ENCODE peak calls at places on chromosomes 3 and 15, in seven cellular contexts. One of them, this sample, is unnamed.

GRCh38 chr3:156702367-156702766 is 28.0 kb downstream of the TIPARP start:
- DNase-seq in neural progenitor cell: no peak
- DNase-seq in heart left ventricle: no peak
- DNase-seq in brain microvascular endothelial cell: no peak
- DNase-seq in D721Med: no peak
- DNase-seq in cardiac fibroblast: no peak
- DNase-seq in RWPE1: no peak
- DNase-seq in this sample: no peak

GRCh38 chr3:12288466-12289129 is at the start of gene PPARG:
- DNase-seq in neural progenitor cell: peak; percentile 68
- DNase-seq in heart left ventricle: peak; percentile 36
- DNase-seq in brain microvascular endothelial cell: no peak
- DNase-seq in D721Med: no peak
- DNase-seq in cardiac fibroblast: peak; percentile 68
- DNase-seq in RWPE1: no peak
- DNase-seq in this sample: no peak

GRCh38 chr3:153219147-153219546 is 57.1 kb downstream of the RAP2B start:
- DNase-seq in neural progenitor cell: no peak
- DNase-seq in heart left ventricle: no peak
- DNase-seq in brain microvascular endothelial cell: no peak
- DNase-seq in D721Med: no peak
- DNase-seq in cardiac fibroblast: no peak
- DNase-seq in RWPE1: no peak
- DNase-seq in this sample: peak; percentile 32

GRCh38 chr3:12380408-12380795 is 91.5 kb downstream of the PPARG start:
- DNase-seq in neural progenitor cell: no peak
- DNase-seq in heart left ventricle: no peak
- DNase-seq in brain microvascular endothelial cell: no peak
- DNase-seq in D721Med: no peak
- DNase-seq in cardiac fibroblast: no peak
- DNase-seq in RWPE1: no peak
- DNase-seq in this sample: no peak

GRCh38 chr15:51386960-51387698 is 45.7 kb downstream of the GLDN start:
- DNase-seq in neural progenitor cell: no peak
- DNase-seq in heart left ventricle: no peak
- DNase-seq in brain microvascular endothelial cell: no peak
- DNase-seq in D721Med: no peak
- DNase-seq in cardiac fibroblast: no peak
- DNase-seq in RWPE1: no peak
- DNase-seq in this sample: no peak

GRCh38 chr3:41853495-41853894 is 108.4 kb downstream of the ULK4 start:
- DNase-seq in neural progenitor cell: no peak
- DNase-seq in heart left ventricle: no peak
- DNase-seq in brain microvascular endothelial cell: no peak
- DNase-seq in D721Med: no peak
- DNase-seq in cardiac fibroblast: peak; percentile 50
- DNase-seq in RWPE1: no peak
- DNase-seq in this sample: peak; percentile 77

GRCh38 chr3:72791132-72791531 is 57.1 kb downstream of the SHQ1 start:
- DNase-seq in neural progenitor cell: no peak
- DNase-seq in heart left ventricle: no peak
- DNase-seq in brain microvascular endothelial cell: no peak
- DNase-seq in D721Med: no peak
- DNase-seq in cardiac fibroblast: peak; percentile 12
- DNase-seq in RWPE1: peak; percentile 1
- DNase-seq in this sample: no peak

GRCh38 chr3:113698891-113699465 is 2.5 kb upstream of the USF3 start:
- DNase-seq in neural progenitor cell: peak; percentile 21
- DNase-seq in heart left ventricle: no peak
- DNase-seq in brain microvascular endothelial cell: no peak
- DNase-seq in D721Med: no peak
- DNase-seq in cardiac fibroblast: peak; percentile 29
- DNase-seq in RWPE1: peak; percentile 11
- DNase-seq in this sample: no peak

GRCh38 chr15:82810863-82811421 is 1.5 kb downstream of the WHAMM start:
- DNase-seq in neural progenitor cell: no peak
- DNase-seq in heart left ventricle: no peak
- DNase-seq in brain microvascular endothelial cell: no peak
- DNase-seq in D721Med: no peak
- DNase-seq in cardiac fibroblast: peak; percentile 15
- DNase-seq in RWPE1: no peak
- DNase-seq in this sample: no peak

GRCh38 chr3:99925584-99925983 is 107.9 kb downstream of the CMSS1 start:
- DNase-seq in neural progenitor cell: no peak
- DNase-seq in heart left ventricle: peak; percentile 48
- DNase-seq in brain microvascular endothelial cell: peak; percentile 53
- DNase-seq in D721Med: no peak
- DNase-seq in cardiac fibroblast: peak; percentile 78
- DNase-seq in RWPE1: peak; percentile 30
- DNase-seq in this sample: peak; percentile 91

GRCh38 chr15:45551691-45552090 is 29.1 kb upstream of the SLC30A4 start:
- DNase-seq in neural progenitor cell: no peak
- DNase-seq in heart left ventricle: no peak
- DNase-seq in brain microvascular endothelial cell: no peak
- DNase-seq in D721Med: no peak
- DNase-seq in cardiac fibroblast: no peak
- DNase-seq in RWPE1: no peak
- DNase-seq in this sample: peak; percentile 10

GRCh38 chr3:192772495-192772894 is 45.2 kb upstream of the FGF12 start:
- DNase-seq in neural progenitor cell: peak; percentile 61
- DNase-seq in heart left ventricle: peak; percentile 29
- DNase-seq in brain microvascular endothelial cell: peak; percentile 54
- DNase-seq in D721Med: no peak
- DNase-seq in cardiac fibroblast: peak; percentile 25
- DNase-seq in RWPE1: peak; percentile 20
- DNase-seq in this sample: peak; percentile 12

DNA sequence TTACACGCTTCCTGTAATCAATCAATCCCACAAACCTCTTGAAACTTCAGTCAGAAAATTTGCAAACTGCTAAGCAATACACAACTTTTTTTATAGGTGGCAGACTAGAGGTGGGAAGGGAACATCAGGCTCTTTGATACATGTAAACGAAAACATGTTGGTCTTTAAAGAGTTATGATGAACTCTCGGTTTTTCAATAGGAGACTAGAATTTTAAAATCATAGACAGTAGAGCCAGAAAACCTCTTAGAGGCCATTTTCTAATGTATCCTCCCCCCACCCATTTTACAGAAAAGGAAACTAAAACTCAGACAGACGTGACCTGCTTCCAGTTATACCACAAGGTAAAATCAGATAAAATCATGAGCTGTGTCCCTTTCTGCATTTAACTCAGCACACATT is 179.1 kb upstream of the LPP start:
- DNase-seq in neural progenitor cell: no peak
- DNase-seq in heart left ventricle: no peak
- DNase-seq in brain microvascular endothelial cell: no peak
- DNase-seq in D721Med: no peak
- DNase-seq in cardiac fibroblast: no peak
- DNase-seq in RWPE1: no peak
- DNase-seq in this sample: no peak
- TF ChIP-seq CTCF in neural progenitor cell: no peak
- TF ChIP-seq CTCF in heart left ventricle: peak; percentile 14
- TF ChIP-seq CTCF in brain microvascular endothelial cell: peak; percentile 7
- TF ChIP-seq CTCF in D721Med: no peak
- TF ChIP-seq CTCF in cardiac fibroblast: peak; percentile 13
- TF ChIP-seq CTCF in RWPE1: no peak
- TF ChIP-seq CTCF in this sample: peak; percentile 18

GRCh38 chr15:101246824-101247745 is 4.8 kb downstream of the CHSY1 start:
- DNase-seq in neural progenitor cell: no peak
- DNase-seq in heart left ventricle: no peak
- DNase-seq in brain microvascular endothelial cell: no peak
- DNase-seq in D721Med: no peak
- DNase-seq in cardiac fibroblast: no peak
- DNase-seq in RWPE1: no peak
- DNase-seq in this sample: no peak
- TF ChIP-seq CTCF in neural progenitor cell: no peak
- TF ChIP-seq CTCF in heart left ventricle: no peak
- TF ChIP-seq CTCF in brain microvascular endothelial cell: no peak
- TF ChIP-seq CTCF in D721Med: no peak
- TF ChIP-seq CTCF in cardiac fibroblast: no peak
- TF ChIP-seq CTCF in RWPE1: no peak
- TF ChIP-seq CTCF in this sample: no peak

GRCh38 chr3:177906573-177907229 is 629.5 kb upstream of the KCNMB2 start:
- DNase-seq in neural progenitor cell: no peak
- DNase-seq in heart left ventricle: no peak
- DNase-seq in brain microvascular endothelial cell: no peak
- DNase-seq in D721Med: no peak
- DNase-seq in cardiac fibroblast: no peak
- DNase-seq in RWPE1: no peak
- DNase-seq in this sample: peak; percentile 44

GRCh38 chr3:177905173-177905894 is 630.9 kb upstream of the KCNMB2 start:
- DNase-seq in neural progenitor cell: no peak
- DNase-seq in heart left ventricle: no peak
- DNase-seq in brain microvascular endothelial cell: peak; percentile 83
- DNase-seq in D721Med: no peak
- DNase-seq in cardiac fibroblast: peak; percentile 89
- DNase-seq in RWPE1: no peak
- DNase-seq in this sample: peak; percentile 99

GRCh38 chr3:177904661-177905060 is 631.6 kb upstream of the KCNMB2 start:
- DNase-seq in neural progenitor cell: no peak
- DNase-seq in heart left ventricle: no peak
- DNase-seq in brain microvascular endothelial cell: peak; percentile 31
- DNase-seq in D721Med: no peak
- DNase-seq in cardiac fibroblast: peak; percentile 29
- DNase-seq in RWPE1: no peak
- DNase-seq in this sample: no peak

GRCh38 chr3:177905895-177906511 is 630.2 kb upstream of the KCNMB2 start:
- DNase-seq in neural progenitor cell: peak; percentile 21
- DNase-seq in heart left ventricle: no peak
- DNase-seq in brain microvascular endothelial cell: peak; percentile 79
- DNase-seq in D721Med: no peak
- DNase-seq in cardiac fibroblast: peak; percentile 86
- DNase-seq in RWPE1: peak; percentile 5
- DNase-seq in this sample: peak; percentile 90
- TF ChIP-seq CTCF in neural progenitor cell: no peak
- TF ChIP-seq CTCF in heart left ventricle: no peak
- TF ChIP-seq CTCF in brain microvascular endothelial cell: peak; percentile 38
- TF ChIP-seq CTCF in D721Med: no peak
- TF ChIP-seq CTCF in cardiac fibroblast: peak; percentile 39
- TF ChIP-seq CTCF in RWPE1: no peak
- TF ChIP-seq CTCF in this sample: peak; percentile 57

GRCh38 chr3:69180869-69181591 is 58.6 kb upstream of the LMOD3 start:
- DNase-seq in neural progenitor cell: no peak
- DNase-seq in heart left ventricle: no peak
- DNase-seq in brain microvascular endothelial cell: no peak
- DNase-seq in D721Med: no peak
- DNase-seq in cardiac fibroblast: no peak
- DNase-seq in RWPE1: no peak
- DNase-seq in this sample: no peak
- TF ChIP-seq CTCF in neural progenitor cell: no peak
- TF ChIP-seq CTCF in heart left ventricle: no peak
- TF ChIP-seq CTCF in brain microvascular endothelial cell: no peak
- TF ChIP-seq CTCF in D721Med: no peak
- TF ChIP-seq CTCF in cardiac fibroblast: no peak
- TF ChIP-seq CTCF in RWPE1: no peak
- TF ChIP-seq CTCF in this sample: no peak

GRCh38 chr15:57861805-57862586 is 155.5 kb downstream of the POLR2M start:
- DNase-seq in neural progenitor cell: no peak
- DNase-seq in heart left ventricle: no peak
- DNase-seq in brain microvascular endothelial cell: peak; percentile 77
- DNase-seq in D721Med: no peak
- DNase-seq in cardiac fibroblast: peak; percentile 66
- DNase-seq in RWPE1: peak; percentile 45
- DNase-seq in this sample: peak; percentile 84

GRCh38 chr15:57862761-57863160 is 156.2 kb downstream of the POLR2M start:
- DNase-seq in neural progenitor cell: no peak
- DNase-seq in heart left ventricle: no peak
- DNase-seq in brain microvascular endothelial cell: no peak
- DNase-seq in D721Med: no peak
- DNase-seq in cardiac fibroblast: no peak
- DNase-seq in RWPE1: no peak
- DNase-seq in this sample: no peak

GRCh38 chr15:57867970-57868791 is 161.7 kb downstream of the POLR2M start:
- DNase-seq in neural progenitor cell: no peak
- DNase-seq in heart left ventricle: no peak
- DNase-seq in brain microvascular endothelial cell: no peak
- DNase-seq in D721Med: no peak
- DNase-seq in cardiac fibroblast: no peak
- DNase-seq in RWPE1: no peak
- DNase-seq in this sample: no peak

GRCh38 chr15:57865294-57865693 is 158.8 kb downstream of the POLR2M start:
- DNase-seq in neural progenitor cell: no peak
- DNase-seq in heart left ventricle: no peak
- DNase-seq in brain microvascular endothelial cell: no peak
- DNase-seq in D721Med: no peak
- DNase-seq in cardiac fibroblast: no peak
- DNase-seq in RWPE1: peak; percentile 15
- DNase-seq in this sample: no peak

GRCh38 chr15:57866149-57866736 is 159.7 kb downstream of the POLR2M start:
- DNase-seq in neural progenitor cell: peak; percentile 67
- DNase-seq in heart left ventricle: peak; percentile 28
- DNase-seq in brain microvascular endothelial cell: peak; percentile 46
- DNase-seq in D721Med: no peak
- DNase-seq in cardiac fibroblast: peak; percentile 73
- DNase-seq in RWPE1: peak; percentile 60
- DNase-seq in this sample: peak; percentile 51
- TF ChIP-seq CTCF in neural progenitor cell: peak; percentile 72
- TF ChIP-seq CTCF in heart left ventricle: peak; percentile 70
- TF ChIP-seq CTCF in brain microvascular endothelial cell: peak; percentile 95
- TF ChIP-seq CTCF in D721Med: peak; percentile 67
- TF ChIP-seq CTCF in cardiac fibroblast: peak; percentile 94
- TF ChIP-seq CTCF in RWPE1: peak; percentile 89
- TF ChIP-seq CTCF in this sample: peak; percentile 87

GRCh38 chr3:114846779-114847178 is 300.3 kb downstream of the ZBTB20 start:
- DNase-seq in neural progenitor cell: no peak
- DNase-seq in heart left ventricle: no peak
- DNase-seq in brain microvascular endothelial cell: no peak
- DNase-seq in D721Med: no peak
- DNase-seq in cardiac fibroblast: no peak
- DNase-seq in RWPE1: no peak
- DNase-seq in this sample: no peak

GRCh38 chr3:114848087-114848486 is 299.0 kb downstream of the ZBTB20 start:
- DNase-seq in neural progenitor cell: no peak
- DNase-seq in heart left ventricle: no peak
- DNase-seq in brain microvascular endothelial cell: no peak
- DNase-seq in D721Med: no peak
- DNase-seq in cardiac fibroblast: no peak
- DNase-seq in RWPE1: no peak
- DNase-seq in this sample: no peak

GRCh38 chr3:114846252-114846651 is 300.8 kb downstream of the ZBTB20 start:
- DNase-seq in neural progenitor cell: no peak
- DNase-seq in heart left ventricle: no peak
- DNase-seq in brain microvascular endothelial cell: no peak
- DNase-seq in D721Med: no peak
- DNase-seq in cardiac fibroblast: no peak
- DNase-seq in RWPE1: no peak
- DNase-seq in this sample: no peak

GRCh38 chr3:114848643-114849350 is 298.3 kb downstream of the ZBTB20 start:
- DNase-seq in neural progenitor cell: no peak
- DNase-seq in heart left ventricle: no peak
- DNase-seq in brain microvascular endothelial cell: no peak
- DNase-seq in D721Med: no peak
- DNase-seq in cardiac fibroblast: no peak
- DNase-seq in RWPE1: no peak
- DNase-seq in this sample: no peak

DNA sequence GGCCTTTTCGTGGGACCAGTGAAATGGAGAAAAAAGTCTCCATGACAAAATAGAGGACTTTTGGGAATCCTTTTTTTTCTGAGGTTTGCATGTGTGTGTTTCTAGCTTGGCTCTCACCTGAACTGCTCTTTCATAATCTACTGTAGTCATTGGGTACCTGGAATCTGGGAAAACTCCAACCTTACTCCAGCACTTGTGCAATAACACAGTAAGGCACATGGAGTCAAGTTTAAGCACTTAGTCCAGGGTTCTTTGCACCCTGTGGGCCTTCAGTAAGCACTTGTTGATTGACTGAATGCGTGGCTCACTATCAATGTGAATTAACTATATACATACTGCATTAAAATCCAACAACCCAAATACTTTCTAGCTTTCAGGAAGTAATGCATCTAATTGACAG is 299.5 kb downstream of the ZBTB20 start:
- DNase-seq in neural progenitor cell: no peak
- DNase-seq in heart left ventricle: no peak
- DNase-seq in brain microvascular endothelial cell: no peak
- DNase-seq in D721Med: no peak
- DNase-seq in cardiac fibroblast: no peak
- DNase-seq in RWPE1: no peak
- DNase-seq in this sample: no peak
- TF ChIP-seq CTCF in neural progenitor cell: no peak
- TF ChIP-seq CTCF in heart left ventricle: no peak
- TF ChIP-seq CTCF in brain microvascular endothelial cell: no peak
- TF ChIP-seq CTCF in D721Med: no peak
- TF ChIP-seq CTCF in cardiac fibroblast: no peak
- TF ChIP-seq CTCF in RWPE1: no peak
- TF ChIP-seq CTCF in this sample: no peak